ENCODE peak calls at places on chromosome 3, in four cellular contexts. L is K562, Q is GM12878, A is HepG2. V is an unnamed sample.

GRCh38 chr3:122245513-122246174 is 62.2 kb downstream of the CASR start:
- DNase-seq in L (no peak), A (no peak), Q (no peak), V (no peak)

GRCh38 chr3:16429086-16429485 is 84.4 kb downstream of the RFTN1 start:
- DNase-seq in L (no peak), A (no peak), Q (no peak), V (no peak)

GRCh38 chr3:132342183-132342582 is 25.0 kb downstream of the ACP3 start:
- DNase-seq in A (no peak), Q (no peak), L (no peak), V (peak; percentile 9)

GRCh38 chr3:33426068-33426467 is 14.1 kb downstream of the UBP1 start:
- DNase-seq in A (no peak), Q (no peak), L (no peak), V (no peak)

GRCh38 chr3:46578973-46579755 is 13.1 kb upstream of the LRRC2 start:
- DNase-seq in L (no peak), A (peak; percentile 93), Q (no peak), V (no peak)

GRCh38 chr3:64554086-64554920 is 133.5 kb downstream of the ADAMTS9 start:
- DNase-seq in A (no peak), L (no peak), Q (no peak), V (no peak)

GRCh38 chr3:104526901-104527401 is 839.8 kb upstream of the ALCAM start:
- DNase-seq in L (no peak), Q (peak; percentile 60), A (no peak), V (no peak)

GRCh38 chr3:53938645-53939044 is 47.0 kb upstream of the SELENOK start:
- DNase-seq in A (peak; percentile 25), Q (no peak), L (peak; percentile 48), V (peak; percentile 44)

GRCh38 chr3:151218136-151218535 is 15.1 kb upstream of the GPR171 start:
- DNase-seq in Q (no peak), L (no peak), A (no peak), V (no peak)

GRCh38 chr3:137304313-137305056 is 346.7 kb downstream of the IL20RB start:
- DNase-seq in Q (no peak), A (no peak), L (peak; percentile 0), V (no peak)

GRCh38 chr3:143134446-143134845 is 14.9 kb downstream of the CHST2 start:
- DNase-seq in A (no peak), Q (no peak), L (no peak), V (no peak)

DNA sequence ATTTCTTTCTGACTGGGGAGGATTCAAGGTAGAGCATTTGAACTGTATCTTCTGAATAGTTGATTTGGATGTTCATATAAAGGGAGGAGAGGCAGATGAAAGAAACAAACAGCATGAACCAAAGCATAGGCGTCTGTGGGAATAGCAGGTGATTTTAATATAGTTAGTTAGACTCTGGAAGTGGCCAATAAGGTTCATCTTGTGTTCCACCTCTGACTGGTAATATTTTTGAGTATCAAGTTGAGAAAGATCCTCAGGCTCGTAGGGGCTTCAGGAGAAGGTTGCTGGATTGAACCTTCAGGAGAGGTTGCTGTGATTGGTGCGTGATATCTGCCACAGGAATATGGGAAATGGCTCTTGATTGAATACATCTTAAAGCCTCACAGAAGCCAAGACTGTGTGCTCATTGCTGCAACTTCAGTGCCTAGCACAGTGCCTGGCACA is 12.7 kb downstream of the NFKBIZ start:
- DNase-seq in Q (no peak), L (no peak), A (no peak), V (no peak)
- TF ChIP-seq RAD21 in Q (no peak), L (no peak), A (no peak), V (no peak)

DNA sequence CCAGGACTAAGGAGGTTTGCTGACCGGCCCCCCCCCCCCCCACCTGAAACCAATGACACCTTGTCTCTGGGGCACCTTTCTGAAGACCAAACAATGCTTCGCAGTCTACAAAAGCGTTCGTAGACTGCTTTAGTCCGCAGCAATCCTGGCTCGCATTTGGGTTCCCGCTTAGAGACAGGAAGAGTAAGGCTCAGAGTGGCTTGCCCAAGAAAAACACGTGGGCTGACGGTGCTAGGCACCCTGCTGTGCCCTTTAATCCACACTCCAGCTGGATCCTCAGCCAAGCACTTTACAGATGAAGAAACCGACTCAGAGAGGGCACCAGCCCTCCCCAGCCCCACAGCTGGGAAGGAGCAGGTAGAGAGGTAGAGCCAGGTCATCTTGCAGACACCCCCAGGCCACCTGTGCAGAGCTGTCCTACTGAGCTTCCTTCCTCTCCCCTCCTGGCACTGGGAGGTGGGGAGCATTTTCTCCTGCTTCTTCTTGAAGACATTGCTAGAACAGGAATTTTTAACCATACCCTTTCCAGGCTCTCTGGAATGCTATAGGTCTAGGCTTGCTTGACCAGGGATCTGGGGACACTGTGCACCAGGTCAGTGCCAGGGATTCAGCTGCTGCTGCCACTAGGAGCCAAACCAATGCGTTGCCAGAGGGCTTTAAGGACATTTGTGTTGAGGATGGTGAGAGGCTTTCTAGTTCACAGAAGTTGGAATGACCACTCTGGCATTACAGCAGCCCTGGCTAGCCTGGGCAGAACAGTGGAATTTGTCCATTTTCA is 1.0 kb upstream of the KLF15 start:
- DNase-seq in A (no peak), L (no peak), Q (no peak), V (no peak)
- TF ChIP-seq CHD4 in A (no peak), L (no peak), Q (no peak), V (no peak)

GRCh38 chr3:113100063-113100462 is 109.3 kb downstream of the GTPBP8 start:
- DNase-seq in Q (no peak), L (no peak), A (no peak), V (no peak)

GRCh38 chr3:113092746-113093145 is 102.0 kb downstream of the GTPBP8 start:
- DNase-seq in A (no peak), Q (no peak), L (no peak), V (no peak)

GRCh38 chr3:113097821-113098516 is 107.2 kb downstream of the GTPBP8 start:
- DNase-seq in A (peak; percentile 56), L (no peak), Q (no peak), V (peak; percentile 78)

GRCh38 chr3:113094514-113094913 is 103.7 kb downstream of the GTPBP8 start:
- DNase-seq in L (no peak), A (no peak), Q (no peak), V (no peak)

DNA sequence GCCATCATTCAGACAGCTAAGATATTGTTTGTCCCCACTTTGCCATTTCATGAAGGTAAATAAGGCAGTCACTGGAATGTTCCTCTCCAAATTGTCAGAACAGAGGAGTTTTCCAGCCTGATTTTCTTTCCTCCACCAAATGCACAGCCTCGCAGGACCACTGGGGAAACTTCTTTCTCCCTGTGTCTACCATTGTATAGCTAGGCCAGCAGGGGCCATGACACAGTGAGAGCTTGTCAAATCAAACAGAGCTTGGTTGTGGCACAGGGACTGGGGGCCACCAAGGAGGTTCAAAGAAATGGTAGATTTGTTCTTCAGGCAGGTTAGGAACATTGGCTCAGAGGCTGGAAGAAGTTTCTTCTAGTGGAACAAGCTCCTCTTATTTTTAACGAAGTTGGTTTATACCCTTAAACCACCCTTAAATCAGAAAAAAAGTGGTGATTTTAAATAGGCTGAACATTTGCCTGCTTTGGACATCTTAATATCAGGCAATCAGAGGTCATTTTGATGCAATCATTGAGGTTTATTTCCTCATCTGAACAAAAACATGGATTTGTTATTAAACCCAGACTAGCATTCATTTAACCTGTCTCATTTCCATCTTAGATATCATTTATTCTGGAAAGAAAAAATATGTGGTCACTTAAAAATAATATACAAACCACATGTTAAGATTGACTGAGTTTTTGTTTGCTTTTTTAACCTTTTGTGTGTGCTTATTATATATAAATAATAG is 105.5 kb downstream of the GTPBP8 start:
- DNase-seq in A (no peak), Q (no peak), L (no peak), V (no peak)
- TF ChIP-seq JUNB in A (no peak), Q (no peak), L (no peak), V (no peak)

GRCh38 chr3:635393-635792 is 438.8 kb downstream of the CHL1 start:
- DNase-seq in Q (no peak), A (no peak), L (no peak), V (no peak)

GRCh38 chr3:634511-634910 is 437.9 kb downstream of the CHL1 start:
- DNase-seq in L (no peak), A (no peak), Q (no peak), V (no peak)

DNA sequence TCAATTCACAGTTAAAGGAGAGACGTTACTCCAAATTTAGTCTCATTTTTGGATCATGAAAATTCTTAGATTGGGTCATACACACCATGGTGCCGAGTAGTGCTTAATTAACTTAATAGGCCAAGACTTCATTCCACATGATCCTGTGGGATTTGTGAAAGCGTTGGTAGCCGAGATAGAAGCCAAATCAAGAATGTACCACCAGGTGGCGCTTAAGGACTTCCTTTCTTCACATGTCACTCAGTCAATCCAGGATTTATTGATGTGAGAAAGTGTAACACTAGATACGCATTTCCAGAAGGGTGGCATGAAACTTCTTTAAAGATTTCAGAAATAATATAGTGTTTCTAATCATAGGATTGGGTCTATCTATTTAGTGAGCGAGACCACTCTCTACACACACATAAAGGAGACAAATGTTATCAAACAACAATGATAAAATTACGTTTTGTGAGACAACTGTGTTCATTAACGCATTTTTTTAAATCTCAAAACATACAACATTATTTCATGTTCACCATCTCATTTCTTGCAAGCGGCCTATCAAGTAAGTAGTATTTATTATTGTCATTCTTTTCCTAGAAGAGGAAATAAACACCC is 436.1 kb downstream of the CHL1 start:
- DNase-seq in Q (no peak), L (peak; percentile 71), A (peak; percentile 32), V (peak; percentile 67)
- TF ChIP-seq RAD21 in Q (peak; percentile 75), L (peak; percentile 86), A (no peak), V (peak; percentile 67)

DNA sequence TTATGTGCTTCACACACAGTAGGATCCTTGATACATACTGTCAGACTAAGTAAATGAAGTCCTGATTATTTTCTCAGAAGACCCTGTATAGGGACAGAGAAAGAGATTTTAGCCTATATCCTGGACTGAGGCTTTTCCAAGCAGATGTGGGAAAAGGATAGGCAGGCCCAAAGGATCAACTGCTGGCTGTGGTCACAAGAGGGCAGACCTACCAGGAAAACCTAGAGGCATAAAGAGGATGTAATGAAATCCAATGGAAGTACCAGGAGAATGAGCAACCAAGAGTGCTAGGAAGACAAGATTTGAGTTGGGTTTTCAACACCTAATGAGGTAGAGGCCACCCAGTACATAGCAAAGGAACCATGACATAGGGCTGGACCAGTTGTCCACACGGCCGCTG is 23.1 kb downstream of the DCLK3 start:
- DNase-seq in L (no peak), Q (no peak), A (no peak), V (no peak)
- TF ChIP-seq CHD4 in L (no peak), Q (no peak), A (no peak), V (no peak)

GRCh38 chr3:177554900-177555759 is 357.8 kb upstream of the TBL1XR1 start:
- DNase-seq in Q (no peak), A (no peak), L (no peak), V (no peak)
- TF ChIP-seq JUNB in Q (no peak), A (no peak), L (no peak), V (no peak)

DNA sequence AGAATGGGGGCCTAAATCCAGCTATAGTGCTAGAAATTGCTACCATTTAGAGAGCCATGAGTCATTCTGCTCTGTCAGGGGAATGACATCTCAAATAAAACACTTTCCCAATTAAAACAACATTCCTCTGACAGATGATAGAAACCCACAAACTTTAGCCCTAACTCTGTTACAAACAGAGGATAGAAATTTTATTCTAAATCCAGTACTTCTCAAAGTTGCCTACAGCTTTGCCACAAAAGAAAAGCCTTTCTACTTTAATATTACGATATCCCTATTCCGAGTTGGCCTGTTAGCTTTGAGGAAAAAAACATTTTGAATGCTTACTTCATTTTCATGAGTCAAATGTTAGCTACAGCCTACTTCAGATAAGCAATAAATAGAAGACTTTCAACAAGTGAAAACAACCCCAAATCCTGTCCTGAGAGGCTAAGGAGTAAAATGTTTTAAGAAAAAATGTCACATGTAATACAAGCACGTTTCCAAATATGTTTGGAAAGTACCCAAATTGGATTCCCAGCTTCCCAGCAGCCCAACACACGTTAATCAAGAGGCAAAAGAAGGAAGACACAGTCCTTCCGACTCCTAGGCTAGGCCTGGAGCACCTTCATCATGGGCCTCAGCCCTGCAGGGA is 83.6 kb downstream of the ATP1B3 start:
- DNase-seq in Q (no peak), L (no peak), A (no peak), V (no peak)
- TF ChIP-seq RAD21 in Q (no peak), L (no peak), A (no peak), V (no peak)

V was measured in A549.